ENCODE peak calls at places on chromosomes 11 and 22, in nine cellular contexts. W is sigmoid colon; I is left lung; A is heart right ventricle; J is neural progenitor cell; R is PC-3; S is osteoblast; O is CD8-positive, alpha-beta memory T cell; F is GM06990. P is an unnamed sample. For H3K27me3 and H3K36me3, the result is how much of the 10 kb centered on the place peaks cover.

GRCh38 chr22:22156716-22157499 is 87.7 kb upstream of the VPREB1 start:
- DNase-seq in R (peak), W (no peak), A (no peak), I (no peak), J (peak), S (peak), O (peak), F (peak), P (peak)

GRCh38 chr11:16820324-16821092 is 82.1 kb downstream of the C11orf58 start:
- DNase-seq in F (peak), A (peak), J (peak), W (peak), R (peak), S (peak), I (peak), O (peak), P (peak)

GRCh38 chr11:32487270-32487669 is 51.9 kb upstream of the WT1 start:
- DNase-seq in J (peak), W (no peak), A (no peak), R (peak), S (peak), I (no peak), F (no peak), O (no peak), P (no peak)

GRCh38 chr11:70826950-70827349 is 425.4 kb downstream of the SHANK2 start:
- DNase-seq in F (no peak), W (no peak), R (no peak), J (no peak), S (no peak), A (no peak), O (no peak), I (no peak), P (no peak)

GRCh38 chr11:108994887-108995286 is 330.0 kb downstream of the DDX10 start:
- DNase-seq in S (no peak), F (no peak), W (no peak), R (no peak), A (no peak), I (no peak), O (no peak), J (no peak), P (no peak)

GRCh38 chr11:99370557-99371200 is 349.9 kb downstream of the CNTN5 start:
- DNase-seq in F (no peak), A (peak), I (no peak), S (no peak), O (no peak), J (peak), R (peak), W (no peak), P (peak)

GRCh38 chr11:104905271-104905670 is 7.0 kb upstream of the CASP12 start:
- DNase-seq in S (no peak), I (no peak), J (peak), O (no peak), R (peak), A (no peak), F (no peak), W (no peak), P (no peak)

GRCh38 chr11:43145653-43146052 is 166.1 kb upstream of the API5 start:
- DNase-seq in A (no peak), J (no peak), O (no peak), F (peak), I (no peak), S (no peak), W (no peak), R (no peak), P (no peak)

GRCh38 chr11:85821636-85822035 is 10.7 kb upstream of the SYTL2 start:
- DNase-seq in S (no peak), W (no peak), I (no peak), R (peak), J (no peak), O (no peak), A (no peak), F (no peak), P (peak)

GRCh38 chr11:48002565-48002964 is 22.2 kb downstream of the PTPRJ start:
- DNase-seq in R (no peak), F (no peak), W (no peak), S (no peak), I (no peak), O (no peak), A (no peak), J (no peak), P (no peak)

GRCh38 chr11:48005878-48006277 is 25.5 kb downstream of the PTPRJ start:
- DNase-seq in R (no peak), W (no peak), S (no peak), A (no peak), I (no peak), F (no peak), J (peak), O (no peak), P (no peak)

GRCh38 chr11:48005133-48005532 is 24.8 kb downstream of the PTPRJ start:
- DNase-seq in A (no peak), S (peak), O (no peak), W (no peak), J (no peak), F (no peak), I (no peak), R (no peak), P (no peak)

GRCh38 chr11:48003926-48004325 is 23.6 kb downstream of the PTPRJ start:
- DNase-seq in A (no peak), S (no peak), W (no peak), F (no peak), I (no peak), O (no peak), J (no peak), R (no peak), P (no peak)

GRCh38 chr11:48004456-48004855 is 24.1 kb downstream of the PTPRJ start:
- DNase-seq in F (no peak), J (no peak), I (no peak), W (no peak), O (no peak), R (no peak), A (no peak), S (peak), P (no peak)
- H3K27me3 ChIP-seq in F (under half), J (under half), I (under half), W (under half), O (under half), R (under half), A (under half), S (under half), P (under half)

DNA sequence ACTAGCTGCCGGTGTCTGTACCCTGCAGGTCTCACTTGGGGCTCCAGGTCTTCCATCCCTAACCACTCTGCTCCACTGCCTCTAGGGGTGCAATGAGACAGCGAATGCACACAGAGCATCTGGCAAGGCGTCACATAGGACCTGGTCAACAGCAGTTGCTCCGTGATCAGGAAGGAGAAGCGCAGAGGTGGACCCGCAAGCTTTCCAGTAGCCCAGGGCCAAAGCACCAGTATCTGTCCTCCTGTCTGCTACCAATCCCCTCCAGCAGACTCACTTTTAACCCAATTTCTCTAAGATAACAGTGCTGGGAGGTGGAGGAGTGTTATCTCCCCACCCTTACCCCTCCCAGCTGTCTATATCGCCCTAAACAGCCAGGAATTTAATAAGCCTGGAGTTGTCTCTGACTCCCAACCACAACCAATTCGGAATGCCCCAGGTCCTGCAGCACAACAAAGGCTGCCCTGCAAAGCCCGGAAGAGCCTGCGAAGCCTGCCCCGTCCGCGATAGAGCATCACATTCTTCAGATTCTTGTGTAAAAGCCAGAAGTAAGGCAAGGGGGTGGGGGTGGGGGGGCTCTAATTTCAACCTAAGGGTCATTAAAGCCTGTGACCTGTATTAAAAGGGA is 19.3 kb downstream of the MYH9 start:
- DNase-seq in R (peak), I (no peak), J (peak), W (no peak), F (no peak), S (peak), O (no peak), A (no peak), P (peak)
- H3K4me3 ChIP-seq in R (no peak), I (no peak), J (peak), W (no peak), F (no peak), S (peak), O (peak), A (peak), P (no peak)

DNA sequence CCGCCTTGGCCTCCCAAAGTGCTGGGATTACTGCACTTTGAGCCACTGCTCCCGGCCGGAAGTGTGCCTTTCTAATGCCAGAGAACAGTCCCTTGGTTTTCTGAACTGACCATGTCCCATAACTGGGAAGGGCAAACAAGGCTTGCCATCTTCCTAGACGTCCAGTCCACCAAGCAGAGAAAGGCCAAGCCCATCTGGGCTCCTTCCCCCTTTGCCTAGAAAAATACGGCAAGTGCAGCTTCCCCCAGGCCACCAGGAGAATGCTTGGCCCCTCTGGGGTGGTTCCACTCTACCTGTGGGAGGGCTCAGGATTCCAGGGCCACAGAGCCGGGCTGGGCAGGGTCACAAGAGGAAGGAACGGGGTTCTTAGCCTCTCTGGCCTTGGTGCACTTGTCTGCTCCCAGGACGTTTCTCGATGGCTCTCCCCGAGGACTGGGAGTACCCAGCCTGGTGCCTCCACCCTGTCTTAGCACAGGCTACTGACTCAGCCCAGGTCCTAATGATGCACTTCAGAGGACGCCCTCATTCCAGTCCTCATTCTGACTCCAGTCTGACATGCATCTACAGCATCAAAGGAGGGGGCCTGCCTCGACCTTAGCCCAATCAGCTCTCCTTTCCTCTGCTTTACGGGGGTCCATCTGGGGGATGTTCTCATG is 1.2 kb downstream of the USP2 start:
- DNase-seq in S (no peak), W (no peak), I (peak), O (no peak), J (no peak), F (no peak), A (no peak), R (no peak), P (no peak)
- H3K36me3 ChIP-seq in S (under half), W (under half), I (under half), O (under half), J (under half), F (under half), A (under half), R (under half), P (under half)

DNA sequence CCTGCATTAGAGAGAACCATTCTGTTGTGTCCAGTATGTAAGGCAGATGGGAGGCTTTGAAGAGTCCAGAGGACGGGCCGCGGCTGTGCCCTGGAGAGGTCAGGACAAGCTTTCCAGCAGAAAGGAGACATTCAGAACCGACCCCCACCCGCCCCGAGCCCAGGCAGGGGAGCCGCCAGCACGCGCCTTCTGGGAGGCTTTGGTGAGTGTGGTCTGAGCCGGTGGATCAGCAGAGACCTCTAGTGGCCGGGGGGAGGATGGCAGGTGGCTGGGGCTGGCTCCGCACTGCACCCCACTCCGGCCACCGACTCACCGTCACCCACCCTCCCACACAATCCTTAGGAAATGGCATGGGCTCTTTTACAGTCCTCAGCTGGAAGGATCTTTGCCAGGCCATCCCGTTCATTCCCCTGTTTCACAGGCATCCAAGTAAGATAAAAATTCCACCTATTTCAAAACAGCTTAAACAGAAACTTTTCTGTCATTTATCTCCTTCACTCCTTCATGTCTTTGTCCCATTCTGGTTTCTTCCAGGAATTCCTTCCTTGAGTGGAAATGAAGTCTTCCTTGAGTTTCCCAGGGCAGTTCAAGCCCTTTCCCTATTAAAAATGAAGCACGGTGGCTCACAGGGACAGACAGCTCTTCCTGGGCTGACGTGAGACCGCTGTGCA is 91.1 kb downstream of the FEZ1 start:
- DNase-seq in O (peak), I (peak), W (peak), A (peak), J (peak), R (peak), S (peak), F (peak), P (no peak)
- H3K27me3 ChIP-seq in O (under half), I (under half), W (under half), A (under half), J (under half), R (half or more), S (under half), F (under half), P (under half)

GRCh38 chr11:93849751-93850584 is 450 bp downstream of the VSTM5 start:
- DNase-seq in I (peak), A (peak), W (no peak), S (peak), O (no peak), J (peak), F (no peak), R (peak), P (no peak)

GRCh38 chr11:93852242-93852641 is 1.8 kb upstream of the VSTM5 start:
- DNase-seq in I (no peak), J (no peak), R (no peak), A (no peak), O (no peak), W (no peak), F (no peak), S (no peak), P (no peak)

GRCh38 chr11:93846411-93846810 is 4.0 kb downstream of the VSTM5 start:
- DNase-seq in S (no peak), W (no peak), O (no peak), J (no peak), I (no peak), R (peak), A (no peak), F (no peak), P (no peak)

GRCh38 chr11:93849201-93849600 is 1.2 kb downstream of the VSTM5 start:
- DNase-seq in R (no peak), J (no peak), O (no peak), W (no peak), I (no peak), F (no peak), A (no peak), S (no peak), P (no peak)

GRCh38 chr11:93850585-93851018 is at the start of gene VSTM5:
- DNase-seq in S (no peak), J (no peak), A (no peak), F (no peak), W (no peak), R (peak), I (no peak), O (no peak), P (no peak)
- H3K4me3 ChIP-seq in S (peak), J (peak), A (peak), F (no peak), W (peak), R (peak), I (peak), O (no peak), P (peak)

GRCh38 chr11:59777104-59777503 is 21.9 kb downstream of the STX3 start:
- DNase-seq in S (no peak), W (no peak), I (no peak), A (no peak), F (no peak), O (no peak), J (no peak), R (no peak), P (no peak)

GRCh38 chr11:59773082-59773438 is 17.9 kb downstream of the STX3 start:
- DNase-seq in W (no peak), A (no peak), S (no peak), O (no peak), R (no peak), F (no peak), J (no peak), I (no peak), P (no peak)

GRCh38 chr11:59778122-59778521 is 22.9 kb downstream of the STX3 start:
- DNase-seq in O (no peak), F (no peak), I (no peak), S (no peak), W (no peak), J (no peak), R (peak), A (no peak), P (no peak)

GRCh38 chr11:59779487-59779886 is 24.3 kb downstream of the STX3 start:
- DNase-seq in W (no peak), A (no peak), J (no peak), O (no peak), F (no peak), R (no peak), I (no peak), S (no peak), P (no peak)

GRCh38 chr11:59776210-59777066 is 21.3 kb downstream of the STX3 start:
- DNase-seq in S (no peak), R (peak), J (no peak), I (no peak), A (no peak), W (no peak), F (no peak), O (no peak), P (peak)
- H3K36me3 ChIP-seq in S (under half), R (under half), J (under half), I (half or more), A (under half), W (under half), F (under half), O (under half), P (under half)

P was measured in kidney epithelial cell.